ENCODE peak calls at places on chromosomes 5 and 9, in nine cellular contexts. F is heart left ventricle, Y is tibial nerve, I is uterus, L is transverse colon, W is upper lobe of left lung, B is A549, X is gastrocnemius medialis, J is body of pancreas. T is an unnamed sample. For H3K4me1, the result is how much of the 10 kb centered on the place peaks cover.

GRCh38 chr9:5375091-5375490 is 35.4 kb upstream of the RLN1 start:
- DNase-seq in F (no peak), Y (no peak), I (no peak), L (no peak), W (no peak), B (no peak), X (no peak), J (no peak), T (no peak)

GRCh38 chr9:107486674-107487520 is 2.7 kb downstream of the KLF4 start:
- DNase-seq in F (peak), Y (no peak), I (peak), L (peak), W (no peak), B (no peak), X (no peak), J (peak), T (no peak)

GRCh38 chr9:25716220-25716872 is 38.1 kb upstream of the TUSC1 start:
- DNase-seq in F (peak), Y (peak), I (no peak), L (peak), W (no peak), B (peak), X (no peak), J (peak), T (peak)

GRCh38 chr5:80714570-80715298 is 60.0 kb upstream of the DHFR start:
- DNase-seq in F (no peak), Y (no peak), I (no peak), L (no peak), W (no peak), B (no peak), X (no peak), J (no peak), T (no peak)

GRCh38 chr9:120841930-120842684 is 615 bp downstream of the PSMD5 start:
- DNase-seq in F (no peak), Y (no peak), I (no peak), L (peak), W (no peak), B (peak), X (no peak), J (no peak), T (no peak)

GRCh38 chr5:169521366-169521983 is 62.1 kb upstream of the SPDL1 start:
- DNase-seq in F (peak), Y (no peak), I (no peak), L (no peak), W (no peak), B (no peak), X (no peak), J (peak), T (no peak)

GRCh38 chr5:81409361-81409760 is 15.4 kb upstream of the ACOT12 start:
- DNase-seq in F (no peak), Y (no peak), I (no peak), L (no peak), W (no peak), B (no peak), X (no peak), J (no peak), T (no peak)

GRCh38 chr5:74206571-74207550 is 433.7 kb downstream of the ENC1 start:
- DNase-seq in F (peak), Y (peak), I (peak), L (peak), W (no peak), B (no peak), X (peak), J (peak), T (no peak)

GRCh38 chr5:58149750-58150149 is 310.1 kb downstream of the PLK2 start:
- DNase-seq in F (no peak), Y (no peak), I (no peak), L (no peak), W (no peak), B (no peak), X (no peak), J (no peak), T (no peak)

GRCh38 chr5:71938886-71939285 is 168.4 kb upstream of the MAP1B start:
- DNase-seq in F (no peak), Y (no peak), I (no peak), L (peak), W (peak), B (peak), X (no peak), J (peak), T (no peak)

GRCh38 chr9:91034521-91034920 is 232.9 kb downstream of the SYK start:
- DNase-seq in F (no peak), Y (no peak), I (no peak), L (peak), W (no peak), B (no peak), X (no peak), J (no peak), T (no peak)

GRCh38 chr5:149731617-149732400 is 1.7 kb downstream of the PPARGC1B start:
- DNase-seq in F (peak), Y (peak), I (peak), L (peak), W (peak), B (peak), X (peak), J (peak), T (peak)
- TF ChIP-seq POLR2A in F (peak), Y (no peak), I (no peak), L (peak), W (no peak), B (no peak), X (peak), J (peak), T (peak)

GRCh38 chr9:86644315-86645034 is 290.3 kb upstream of the TUT7 start:
- DNase-seq in F (no peak), Y (no peak), I (no peak), L (no peak), W (no peak), B (no peak), X (no peak), J (no peak), T (no peak)
- H3K4me1 ChIP-seq in F (under half), Y (under half), I (under half), L (under half), W (under half), B (under half), X (under half), J (under half), T (under half)

GRCh38 chr9:32384364-32385134 is at the start of gene ACO1:
- DNase-seq in F (peak), Y (peak), I (peak), L (peak), W (peak), B (peak), X (peak), J (peak), T (peak)
- TF ChIP-seq CTCF in F (peak), Y (peak), I (peak), L (no peak), W (peak), B (no peak), X (no peak), J (peak), T (no peak)

GRCh38 chr5:99331061-99331460 is 402.3 kb upstream of the CHD1 start:
- DNase-seq in F (no peak), Y (no peak), I (no peak), L (no peak), W (no peak), B (no peak), X (no peak), J (no peak), T (no peak)
- TF ChIP-seq POLR2A in F (no peak), Y (no peak), I (no peak), L (no peak), W (no peak), B (no peak), X (no peak), J (no peak), T (no peak)